ENCODE peak calls at places on chromosome 16, in six cellular contexts. Z is A549, E is mammary epithelial cell, J is endothelial cell of umbilical vein, W is H9, F is fibroblast of lung. U is an unnamed sample.

GRCh38 chr16:11836653-11837244 is 14.6 kb downstream of the RSL1D1 start:
- DNase-seq in Z (peak), E (no peak), J (peak), W (no peak), F (peak), U (no peak)

GRCh38 chr16:72736074-72736473 is 311.9 kb downstream of the ZFHX3 start:
- DNase-seq in Z (no peak), E (no peak), J (no peak), W (no peak), F (no peak), U (no peak)

GRCh38 chr16:50856991-50857390 is 115.1 kb downstream of the CYLD start:
- DNase-seq in Z (no peak), E (no peak), J (no peak), W (no peak), F (no peak), U (no peak)

GRCh38 chr16:31089199-31089598 is 456 bp upstream of the PRSS53 start:
- DNase-seq in Z (no peak), E (no peak), J (no peak), W (no peak), F (no peak), U (no peak)

GRCh38 chr16:69327585-69328310 is 2.6 kb downstream of the PDF start:
- DNase-seq in Z (no peak), E (no peak), J (no peak), W (no peak), F (no peak), U (no peak)

GRCh38 chr16:53502331-53503269 is at the start of gene AKTIP:
- DNase-seq in Z (no peak), E (peak), J (peak), W (peak), F (peak), U (peak)

GRCh38 chr16:8645831-8646230 is 24.3 kb downstream of the METTL22 start:
- DNase-seq in Z (no peak), E (no peak), J (no peak), W (no peak), F (no peak), U (no peak)

GRCh38 chr16:64339052-64339770 is 782.7 kb downstream of the CDH11 start:
- DNase-seq in Z (no peak), E (no peak), J (no peak), W (no peak), F (peak), U (no peak)

GRCh38 chr16:51615141-51615540 is 464.1 kb upstream of the SALL1 start:
- DNase-seq in Z (no peak), E (no peak), J (no peak), W (no peak), F (no peak), U (no peak)

GRCh38 chr16:72203401-72203800 is 31.4 kb upstream of the PMFBP1 start:
- DNase-seq in Z (no peak), E (peak), J (peak), W (no peak), F (peak), U (no peak)

GRCh38 chr16:23670137-23670776 is 8.4 kb upstream of the PLK1 start:
- DNase-seq in Z (no peak), E (peak), J (peak), W (no peak), F (peak), U (no peak)

GRCh38 chr16:16048904-16049582 is 99.6 kb downstream of the ABCC1 start:
- DNase-seq in Z (peak), E (no peak), J (no peak), W (no peak), F (no peak), U (no peak)

GRCh38 chr16:22023505-22023904 is 15.6 kb downstream of the MOSMO start:
- DNase-seq in Z (no peak), E (no peak), J (no peak), W (no peak), F (no peak), U (no peak)

GRCh38 chr16:23587726-23588125 is 8.4 kb downstream of the NDUFAB1 start:
- DNase-seq in Z (no peak), E (no peak), J (no peak), W (no peak), F (peak), U (no peak)

GRCh38 chr16:75351183-75351582 is 82.1 kb downstream of the CFDP1 start:
- DNase-seq in Z (no peak), E (peak), J (peak), W (no peak), F (peak), U (no peak)

GRCh38 chr16:58348986-58349385 is 43.3 kb upstream of the GINS3 start:
- DNase-seq in Z (no peak), E (peak), J (no peak), W (no peak), F (no peak), U (no peak)

GRCh38 chr16:19810817-19811731 is 73.6 kb downstream of the GPRC5B start:
- DNase-seq in Z (peak), E (peak), J (peak), W (no peak), F (peak), U (no peak)

GRCh38 chr16:88688013-88688778 is 1.9 kb upstream of the SNAI3 start:
- DNase-seq in Z (no peak), E (no peak), J (no peak), W (no peak), F (no peak), U (no peak)

GRCh38 chr16:12519986-12520385 is 283.7 kb downstream of the CPPED1 start:
- DNase-seq in Z (no peak), E (no peak), J (no peak), W (peak), F (no peak), U (no peak)

GRCh38 chr16:89723279-89724250 is 2.2 kb downstream of the ZNF276 start:
- DNase-seq in Z (no peak), E (peak), J (peak), W (no peak), F (peak), U (no peak)

GRCh38 chr16:31333686-31334649 is 21.0 kb upstream of the ITGAX start:
- DNase-seq in Z (peak), E (peak), J (no peak), W (peak), F (peak), U (peak)

GRCh38 chr16:11848842-11849241 is 2.5 kb downstream of the RSL1D1 start:
- DNase-seq in Z (no peak), E (peak), J (no peak), W (no peak), F (peak), U (no peak)

GRCh38 chr16:75919664-75920063 is 193.4 kb upstream of the CPHXL start:
- DNase-seq in Z (no peak), E (no peak), J (no peak), W (no peak), F (peak), U (no peak)

GRCh38 chr16:26281681-26282080 is 589.9 kb downstream of the HS3ST4 start:
- DNase-seq in Z (no peak), E (no peak), J (no peak), W (peak), F (no peak), U (no peak)

GRCh38 chr16:64459402-64459801 is 662.5 kb downstream of the CDH11 start:
- DNase-seq in Z (no peak), E (no peak), J (no peak), W (no peak), F (no peak), U (no peak)

GRCh38 chr16:56866955-56867830 is 2.2 kb downstream of the SLC12A3 start:
- DNase-seq in Z (peak), E (peak), J (peak), W (no peak), F (peak), U (peak)

GRCh38 chr16:20768121-20768520 is 4.3 kb downstream of the ACSM3 start:
- DNase-seq in Z (no peak), E (peak), J (no peak), W (no peak), F (no peak), U (no peak)

GRCh38 chr16:19168173-19169080 is at the start of gene SYT17:
- DNase-seq in Z (peak), E (no peak), J (no peak), W (no peak), F (no peak), U (no peak)

GRCh38 chr16:51922476-51922875 is 624.5 kb downstream of the TOX3 start:
- DNase-seq in Z (no peak), E (peak), J (no peak), W (no peak), F (no peak), U (no peak)

GRCh38 chr16:12532871-12533610 is 270.6 kb downstream of the CPPED1 start:
- DNase-seq in Z (no peak), E (no peak), J (no peak), W (no peak), F (no peak), U (peak)

GRCh38 chr16:52597772-52598483 is 51.0 kb upstream of the TOX3 start:
- DNase-seq in Z (no peak), E (no peak), J (no peak), W (peak), F (no peak), U (no peak)

DNA sequence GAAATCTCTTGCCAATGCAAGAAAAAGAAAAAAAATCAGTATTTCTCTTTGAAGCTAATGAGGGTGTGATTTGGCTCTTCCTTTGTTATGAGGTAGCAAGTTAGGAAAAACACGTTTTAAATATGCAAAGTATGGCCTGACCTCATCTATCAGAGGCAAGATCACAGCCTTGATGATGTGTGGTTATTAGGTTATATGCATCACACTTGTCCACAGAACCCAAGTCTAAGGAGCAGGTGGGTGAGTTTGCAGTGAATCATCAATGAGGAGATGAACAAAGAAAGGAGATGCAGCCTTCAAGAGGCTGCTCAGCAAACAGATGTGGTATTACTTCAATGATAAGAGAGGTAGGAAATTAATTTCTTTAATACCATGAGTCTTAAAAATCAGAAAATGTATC is 594.8 kb upstream of the CDH5 start:
- DNase-seq in Z (no peak), E (peak), J (no peak), W (no peak), F (no peak), U (no peak)
- H3K4me2 ChIP-seq in Z (no peak), E (no peak), J (no peak), W (no peak), F (no peak), U (no peak)

GRCh38 chr16:67155305-67156145 is 4.2 kb downstream of the TRADD start:
- DNase-seq in Z (peak), E (peak), J (peak), W (peak), F (peak), U (peak)

GRCh38 chr16:67154578-67155304 is 3.9 kb upstream of the B3GNT9 start:
- DNase-seq in Z (no peak), E (no peak), J (no peak), W (peak), F (no peak), U (no peak)

GRCh38 chr16:67157106-67157748 is 2.5 kb downstream of the TRADD start:
- DNase-seq in Z (no peak), E (no peak), J (no peak), W (no peak), F (no peak), U (no peak)

GRCh38 chr16:67157892-67158635 is 1.6 kb downstream of the TRADD start:
- DNase-seq in Z (no peak), E (no peak), J (no peak), W (no peak), F (no peak), U (no peak)

DNA sequence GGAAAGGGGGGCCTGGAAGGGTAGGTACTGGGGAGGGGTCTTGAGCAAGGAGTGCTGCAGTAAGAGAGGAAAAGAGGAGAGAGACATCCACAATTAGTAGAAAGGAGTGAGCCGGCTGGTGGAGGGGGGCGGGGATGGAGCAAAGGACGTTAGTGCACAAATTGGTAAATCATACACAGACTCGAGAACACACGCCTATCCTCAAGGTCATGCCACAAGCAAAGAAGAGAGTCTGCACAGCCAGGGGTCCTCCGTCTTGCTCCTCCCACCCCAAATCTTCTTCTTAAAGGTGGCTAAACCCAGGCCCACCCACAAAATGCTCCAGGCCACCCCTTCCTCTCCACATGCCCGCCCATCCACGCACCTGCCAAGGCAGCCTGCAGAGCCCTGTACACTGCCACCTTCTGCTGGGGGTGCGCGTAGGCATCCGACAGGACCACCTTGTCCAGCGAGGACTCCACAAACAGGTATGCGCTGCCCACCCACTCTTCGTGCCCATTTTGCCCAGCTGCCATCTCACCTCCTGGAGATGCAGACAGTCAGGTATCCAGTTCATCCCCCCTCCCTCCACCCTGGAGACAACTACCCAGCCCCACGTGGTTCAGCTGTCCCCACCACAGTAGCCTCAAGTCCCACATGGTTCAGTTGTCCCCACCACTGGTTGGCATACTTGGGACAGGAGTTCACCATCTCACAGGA is 3.4 kb downstream of the TRADD start:
- DNase-seq in Z (no peak), E (no peak), J (no peak), W (peak), F (no peak), U (no peak)
- H3K4me2 ChIP-seq in Z (no peak), E (no peak), J (no peak), W (no peak), F (no peak), U (no peak)

GRCh38 chr16:28139530-28139929 is 72.2 kb downstream of the XPO6 start:
- DNase-seq in Z (no peak), E (no peak), J (no peak), W (no peak), F (no peak), U (no peak)

GRCh38 chr16:28136751-28137434 is 73.4 kb upstream of the GSG1L start:
- DNase-seq in Z (no peak), E (no peak), J (no peak), W (no peak), F (no peak), U (peak)

GRCh38 chr16:28146536-28146935 is 65.2 kb downstream of the XPO6 start:
- DNase-seq in Z (no peak), E (no peak), J (no peak), W (no peak), F (no peak), U (no peak)

GRCh38 chr16:28140788-28141618 is 70.8 kb downstream of the XPO6 start:
- DNase-seq in Z (no peak), E (no peak), J (no peak), W (no peak), F (no peak), U (no peak)
- H3K4me2 ChIP-seq in Z (no peak), E (no peak), J (no peak), W (no peak), F (no peak), U (no peak)

GRCh38 chr16:87471278-87472141 is 21.3 kb downstream of the ZCCHC14 start:
- DNase-seq in Z (no peak), E (no peak), J (no peak), W (no peak), F (no peak), U (no peak)

GRCh38 chr16:87469186-87469585 is 23.6 kb downstream of the ZCCHC14 start:
- DNase-seq in Z (no peak), E (no peak), J (no peak), W (no peak), F (no peak), U (no peak)

GRCh38 chr16:87466975-87467501 is 25.8 kb downstream of the ZCCHC14 start:
- DNase-seq in Z (no peak), E (no peak), J (no peak), W (no peak), F (no peak), U (no peak)

GRCh38 chr16:87470332-87470731 is 22.5 kb downstream of the ZCCHC14 start:
- DNase-seq in Z (no peak), E (no peak), J (no peak), W (no peak), F (no peak), U (no peak)

DNA sequence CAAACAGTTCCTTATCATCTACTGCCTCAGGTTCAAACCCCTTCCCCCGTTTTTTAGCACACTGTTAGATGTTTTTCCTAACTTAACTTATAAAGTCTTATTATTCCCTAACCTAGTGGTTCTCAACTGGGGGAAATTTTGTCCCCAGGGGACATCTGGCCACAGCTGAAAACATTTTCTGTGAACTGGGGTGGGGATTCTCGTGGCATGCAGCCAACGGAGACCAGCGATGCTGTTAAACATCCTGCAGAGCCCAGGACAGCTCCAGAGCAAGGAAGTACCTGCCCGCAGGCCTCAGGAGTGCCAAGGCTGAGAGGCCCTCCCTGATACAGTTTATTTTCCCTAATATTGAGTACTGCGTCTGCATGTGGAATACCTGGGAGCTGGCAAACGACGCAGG is 24.3 kb downstream of the ZCCHC14 start:
- DNase-seq in Z (no peak), E (no peak), J (no peak), W (no peak), F (no peak), U (no peak)
- H3K4me2 ChIP-seq in Z (no peak), E (no peak), J (no peak), W (no peak), F (no peak), U (no peak)

GRCh38 chr16:3180445-3180878 is 7.5 kb upstream of the OR1F1 start:
- DNase-seq in Z (peak), E (peak), J (no peak), W (peak), F (no peak), U (no peak)

GRCh38 chr16:3179651-3180050 is 8.4 kb upstream of the OR1F1 start:
- DNase-seq in Z (no peak), E (no peak), J (no peak), W (no peak), F (no peak), U (no peak)

GRCh38 chr16:3183445-3184139 is 4.4 kb upstream of the OR1F1 start:
- DNase-seq in Z (no peak), E (no peak), J (no peak), W (peak), F (no peak), U (no peak)

GRCh38 chr16:3186946-3187690 is 886 bp upstream of the OR1F1 start:
- DNase-seq in Z (no peak), E (no peak), J (no peak), W (no peak), F (no peak), U (no peak)

GRCh38 chr16:3182608-3183444 is 5.2 kb upstream of the OR1F1 start:
- DNase-seq in Z (peak), E (peak), J (peak), W (peak), F (peak), U (no peak)
- H3K4me2 ChIP-seq in Z (peak), E (peak), J (peak), W (peak), F (peak), U (no peak)

GRCh38 chr16:24852281-24852721 is 6.5 kb downstream of the SLC5A11 start:
- DNase-seq in Z (peak), E (no peak), J (no peak), W (no peak), F (no peak), U (no peak)
- H3K4me2 ChIP-seq in Z (peak), E (no peak), J (no peak), W (no peak), F (peak), U (no peak)